ENCODE peak calls at places on chromosomes 1 and 21, in seven cellular contexts. U is AG04449, Q is AG09309, B is GM20000, Y is cardiac fibroblast, H is progenitor cell of endocrine pancreas, S is neural crest cell. Z is an unnamed sample.

GRCh38 chr1:214541693-214542092 is 9.7 kb downstream of the PTPN14 start:
- DNase-seq in H (no peak), Q (no peak), S (no peak), B (no peak), U (no peak), Y (no peak), Z (no peak)

GRCh38 chr21:29095203-29095602 is 21.8 kb upstream of the CCT8 start:
- DNase-seq in U (no peak), S (no peak), Y (no peak), B (no peak), Q (no peak), H (no peak), Z (no peak)

GRCh38 chr1:175197536-175197935 is 5.0 kb upstream of the KIAA0040 start:
- DNase-seq in U (no peak), Y (no peak), S (no peak), Q (no peak), H (no peak), B (no peak), Z (no peak)

GRCh38 chr1:3904006-3904842 is 4.2 kb upstream of the C1orf174 start:
- DNase-seq in Y (no peak), B (no peak), Q (no peak), H (no peak), U (no peak), S (no peak), Z (no peak)

GRCh38 chr1:219385786-219386427 is 212.2 kb downstream of the LYPLAL1 start:
- DNase-seq in Q (no peak), Y (peak), H (peak), B (peak), U (no peak), S (peak), Z (peak)

GRCh38 chr1:8456306-8456912 is 138.5 kb downstream of the SLC45A1 start:
- DNase-seq in B (no peak), Q (no peak), U (no peak), H (no peak), S (no peak), Y (peak), Z (peak)

GRCh38 chr21:29078884-29079765 is 5.7 kb upstream of the CCT8 start:
- DNase-seq in U (no peak), Q (no peak), Y (no peak), H (no peak), B (no peak), S (no peak), Z (no peak)

GRCh38 chr1:225917536-225917935 is 6.5 kb downstream of the PYCR2 start:
- DNase-seq in B (no peak), U (no peak), Q (no peak), H (no peak), S (no peak), Y (no peak), Z (no peak)

GRCh38 chr1:3496916-3497315 is 42.5 kb downstream of the ARHGEF16 start:
- DNase-seq in B (no peak), U (no peak), S (no peak), Q (no peak), H (no peak), Y (no peak), Z (no peak)

GRCh38 chr1:172484252-172484651 is 40.4 kb upstream of the PIGC start:
- DNase-seq in Q (no peak), Y (no peak), U (no peak), S (no peak), H (no peak), B (no peak), Z (no peak)

GRCh38 chr1:215377736-215378135 is 189.4 kb upstream of the KCTD3 start:
- DNase-seq in Y (no peak), B (no peak), U (peak), Q (no peak), H (no peak), S (no peak), Z (no peak)

GRCh38 chr21:45093064-45093532 is 18.7 kb downstream of the ADARB1 start:
- DNase-seq in H (no peak), U (no peak), B (no peak), Y (no peak), Q (no peak), S (no peak), Z (no peak)

GRCh38 chr1:75954594-75954993 is 22.4 kb upstream of the ASB17 start:
- DNase-seq in S (no peak), B (no peak), H (no peak), Q (no peak), U (no peak), Y (peak), Z (no peak)

GRCh38 chr1:113792471-113792870 is 19.8 kb downstream of the RSBN1 start:
- DNase-seq in Y (no peak), Q (no peak), B (no peak), S (no peak), U (no peak), H (no peak), Z (no peak)

GRCh38 chr21:42685036-42685435 is 31.6 kb downstream of the PDE9A start:
- DNase-seq in H (no peak), Y (no peak), S (no peak), B (no peak), Q (no peak), U (no peak), Z (no peak)

GRCh38 chr1:235415008-235415904 is 48.0 kb downstream of the TBCE start:
- DNase-seq in U (peak), Q (peak), B (peak), Y (peak), H (peak), S (peak), Z (peak)

GRCh38 chr1:99764439-99764838 is 2.0 kb downstream of the FRRS1 start:
- DNase-seq in Q (no peak), U (no peak), B (no peak), S (no peak), H (no peak), Y (no peak), Z (no peak)

GRCh38 chr1:154779563-154780189 is 90.4 kb downstream of the KCNN3 start:
- DNase-seq in H (no peak), Q (no peak), U (no peak), B (no peak), S (no peak), Y (no peak), Z (no peak)

GRCh38 chr1:221994274-221994698 is 252.4 kb upstream of the DUSP10 start:
- DNase-seq in B (peak), S (no peak), U (no peak), Y (no peak), H (no peak), Q (no peak), Z (no peak)

GRCh38 chr21:34594566-34595234 is 20.2 kb downstream of the RCAN1 start:
- DNase-seq in S (no peak), Q (no peak), U (no peak), Y (no peak), B (no peak), H (no peak), Z (no peak)

GRCh38 chr1:179968994-179969919 is 14.6 kb downstream of the CEP350 start:
- DNase-seq in Q (no peak), H (no peak), Y (peak), B (no peak), S (no peak), U (no peak), Z (no peak)

GRCh38 chr1:203478231-203478630 is 2.6 kb downstream of the PRELP start:
- DNase-seq in Y (no peak), B (no peak), Q (no peak), U (no peak), S (no peak), H (no peak), Z (no peak)

GRCh38 chr1:186188004-186188539 is 187.0 kb downstream of the TPR start:
- DNase-seq in B (no peak), Q (peak), H (no peak), U (no peak), S (no peak), Y (peak), Z (peak)

GRCh38 chr1:22831729-22832413 is 121.2 kb downstream of the EPHB2 start:
- DNase-seq in Y (peak), U (no peak), B (no peak), H (no peak), S (no peak), Q (peak), Z (peak)

DNA sequence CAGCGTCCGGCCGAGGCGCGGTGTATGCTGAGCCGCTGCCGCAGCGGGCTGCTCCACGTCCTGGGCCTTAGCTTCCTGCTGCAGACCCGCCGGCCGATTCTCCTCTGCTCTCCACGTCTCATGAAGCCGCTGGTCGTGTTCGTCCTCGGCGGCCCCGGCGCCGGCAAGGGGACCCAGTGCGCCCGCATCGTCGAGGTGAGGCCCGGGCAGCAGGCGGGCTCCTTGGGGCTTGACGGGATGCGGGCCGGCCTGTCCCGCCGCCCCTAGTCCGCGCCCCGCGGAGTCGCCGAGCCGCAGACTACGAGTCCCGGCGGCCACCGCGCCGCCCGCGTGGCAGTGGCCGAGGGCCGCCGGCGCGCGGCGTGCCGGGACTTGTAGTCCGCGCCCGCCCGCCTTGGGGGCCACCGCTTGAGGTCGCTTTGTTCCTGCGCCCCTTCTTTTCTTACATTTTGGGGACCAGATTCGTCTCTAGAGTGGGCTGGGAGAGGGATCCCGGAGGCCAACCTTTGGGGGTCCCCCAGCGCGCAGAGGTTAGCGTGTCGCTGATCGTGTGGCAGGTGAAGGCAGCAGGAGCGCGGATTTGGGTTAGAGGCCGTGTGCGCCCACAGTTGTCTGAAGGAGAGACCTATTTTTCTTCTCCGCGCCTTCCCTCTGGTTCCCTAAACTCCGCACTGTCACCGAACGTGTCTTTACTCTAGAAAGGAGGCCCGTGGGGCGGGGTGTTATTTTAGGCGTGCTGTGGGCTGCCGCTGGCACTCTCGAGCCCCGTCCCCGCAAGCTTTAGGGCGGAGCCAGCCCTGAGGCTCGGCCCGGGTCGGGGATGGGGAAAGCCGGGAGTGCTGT is 553 bp downstream of the CMPK1 start:
- DNase-seq in H (peak), Y (peak), B (peak), Q (no peak), U (no peak), S (peak), Z (peak)
- TF ChIP-seq CTCF in H (peak), Y (no peak), B (peak), Q (no peak), U (peak), S (peak), Z (peak)

GRCh38 chr1:68162761-68163160 is 69.6 kb downstream of the WLS start:
- DNase-seq in Q (no peak), H (no peak), S (no peak), U (no peak), Y (no peak), B (no peak), Z (no peak)
- TF ChIP-seq CTCF in Q (peak), H (no peak), S (no peak), U (no peak), Y (no peak), B (no peak), Z (peak)

GRCh38 chr1:20266141-20266540 is 24.5 kb upstream of the VWA5B1 start:
- DNase-seq in U (no peak), H (no peak), B (no peak), S (no peak), Y (peak), Q (no peak), Z (peak)

GRCh38 chr1:20265243-20265642 is 25.4 kb upstream of the VWA5B1 start:
- DNase-seq in S (no peak), Y (peak), B (no peak), H (no peak), U (no peak), Q (no peak), Z (peak)

GRCh38 chr1:20262810-20263534 is 27.7 kb upstream of the VWA5B1 start:
- DNase-seq in S (no peak), B (no peak), H (no peak), U (no peak), Q (no peak), Y (no peak), Z (no peak)

GRCh38 chr1:20271498-20272400 is 18.9 kb upstream of the VWA5B1 start:
- DNase-seq in S (no peak), Y (peak), B (no peak), U (no peak), Q (no peak), H (no peak), Z (no peak)

DNA sequence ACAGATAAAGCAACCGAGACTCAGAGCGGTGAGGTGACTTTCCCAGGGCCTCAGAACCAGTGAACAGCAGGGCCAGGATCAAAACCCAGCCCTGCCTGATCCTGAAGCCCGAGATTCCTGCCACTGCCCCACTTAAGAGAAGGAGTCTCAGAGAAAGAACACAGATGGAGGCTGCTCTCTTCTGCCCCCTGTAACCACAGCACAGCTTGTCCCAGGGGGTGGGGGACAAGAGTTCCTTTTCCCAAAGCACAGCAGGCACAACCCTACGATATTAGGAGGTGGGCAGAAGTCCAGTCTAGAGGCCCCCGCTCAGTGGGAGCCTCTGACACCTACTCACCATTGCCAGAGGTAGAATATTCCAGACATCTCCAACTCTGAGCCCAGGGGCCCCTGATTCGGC is 24.0 kb upstream of the VWA5B1 start:
- DNase-seq in U (no peak), Q (no peak), S (no peak), B (no peak), Y (no peak), H (no peak), Z (no peak)
- TF ChIP-seq CTCF in U (no peak), Q (no peak), S (no peak), B (no peak), Y (no peak), H (no peak), Z (no peak)

GRCh38 chr1:70718086-70718630 is 307.1 kb downstream of the CTH start:
- DNase-seq in Q (no peak), U (no peak), Y (no peak), H (no peak), B (no peak), S (no peak), Z (no peak)

GRCh38 chr1:70717211-70717610 is 306.1 kb downstream of the CTH start:
- DNase-seq in H (no peak), U (no peak), B (no peak), Q (no peak), Y (no peak), S (no peak), Z (no peak)

GRCh38 chr1:70717656-70718055 is 306.6 kb downstream of the CTH start:
- DNase-seq in U (no peak), B (no peak), S (no peak), Y (no peak), Q (no peak), H (no peak), Z (no peak)

GRCh38 chr1:70719164-70719563 is 308.1 kb downstream of the CTH start:
- DNase-seq in Y (no peak), Q (no peak), H (no peak), U (no peak), B (no peak), S (no peak), Z (no peak)

DNA sequence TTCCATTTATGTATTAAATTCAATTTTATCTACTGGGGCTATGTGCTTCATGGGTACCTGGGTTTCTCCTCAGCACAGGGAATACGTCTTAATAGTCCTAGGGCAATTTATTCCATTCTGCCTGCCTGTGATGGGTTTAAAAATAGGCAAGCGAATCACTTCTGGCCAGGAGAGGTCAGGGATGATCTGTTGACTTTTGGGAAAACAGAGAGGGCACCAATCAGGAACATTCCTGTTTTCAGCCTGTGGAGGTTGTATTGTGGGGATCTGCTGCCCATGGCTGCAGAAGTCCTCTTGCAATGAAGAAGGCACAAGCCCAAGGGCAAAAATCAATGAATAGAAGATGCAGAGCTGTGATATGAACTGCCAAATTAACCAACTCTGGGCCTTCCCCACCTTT is 303.1 kb downstream of the CTH start:
- DNase-seq in S (no peak), Y (no peak), H (no peak), B (no peak), Q (no peak), U (no peak), Z (no peak)
- TF ChIP-seq CTCF in S (no peak), Y (no peak), H (no peak), B (no peak), Q (no peak), U (no peak), Z (no peak)

DNA sequence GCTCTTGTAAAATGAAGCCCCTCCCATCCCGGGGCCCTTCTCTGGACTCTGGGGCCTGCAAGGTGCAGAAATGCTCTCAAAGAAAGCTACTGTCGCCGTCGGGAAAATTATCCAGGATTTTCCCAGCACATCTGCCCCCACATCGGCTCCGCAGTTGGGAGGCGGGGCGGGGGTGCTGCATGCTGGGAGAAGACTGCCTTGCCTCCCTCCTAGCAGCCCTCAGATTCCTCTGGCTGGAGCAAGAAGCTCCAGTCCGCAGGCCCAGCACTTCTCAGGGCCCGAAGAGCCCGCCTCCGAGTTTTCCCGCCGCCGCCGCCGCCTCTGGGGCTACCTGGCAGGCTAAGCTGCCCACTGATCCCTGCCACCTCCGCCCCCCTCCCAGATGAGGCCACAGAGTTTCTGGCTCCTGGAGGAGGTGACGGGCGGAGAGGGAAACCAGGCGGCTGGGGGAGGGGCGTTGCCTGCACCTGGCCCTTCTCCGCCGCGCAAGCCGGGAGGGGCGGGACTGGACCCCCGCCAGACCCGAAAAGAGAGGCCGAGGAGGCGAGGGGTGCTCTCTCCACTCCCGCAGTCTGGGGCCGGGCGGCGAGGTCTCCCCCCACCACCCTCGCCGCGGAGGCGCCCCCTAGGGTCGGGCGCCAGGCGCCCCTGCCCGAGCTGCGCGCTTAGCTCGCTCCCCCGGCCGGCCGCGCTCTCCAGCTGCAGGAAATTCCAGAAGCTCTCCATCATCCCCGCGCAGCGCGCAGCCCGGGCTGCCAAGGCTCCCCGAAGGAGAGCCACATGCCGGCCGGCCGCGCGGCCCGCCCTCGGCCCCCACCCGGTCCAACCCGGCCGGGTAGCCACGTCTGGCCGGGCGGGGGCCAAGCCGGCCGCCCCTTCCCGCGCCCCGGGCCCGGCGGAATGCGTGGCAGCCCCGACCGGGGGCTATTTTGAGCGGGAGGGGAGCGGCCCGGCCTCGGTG is 28.8 kb downstream of the AHDC1 start:
- DNase-seq in Y (peak), Q (no peak), S (peak), U (no peak), H (peak), B (no peak), Z (peak)
- TF ChIP-seq CTCF in Y (no peak), Q (peak), S (peak), U (peak), H (peak), B (no peak), Z (peak)

GRCh38 chr1:165941531-165941930 is 114.1 kb downstream of the UCK2 start:
- DNase-seq in Q (no peak), B (no peak), Y (no peak), H (no peak), U (no peak), S (no peak), Z (no peak)

GRCh38 chr1:165938844-165939243 is 111.4 kb downstream of the UCK2 start:
- DNase-seq in Q (no peak), U (no peak), S (no peak), Y (no peak), H (no peak), B (no peak), Z (no peak)

GRCh38 chr1:165945911-165946310 is 118.5 kb downstream of the UCK2 start:
- DNase-seq in B (no peak), Y (no peak), Q (no peak), S (no peak), U (no peak), H (no peak), Z (no peak)

GRCh38 chr1:165942062-165942461 is 114.6 kb downstream of the UCK2 start:
- DNase-seq in U (no peak), B (no peak), S (no peak), Q (no peak), H (no peak), Y (no peak), Z (no peak)

DNA sequence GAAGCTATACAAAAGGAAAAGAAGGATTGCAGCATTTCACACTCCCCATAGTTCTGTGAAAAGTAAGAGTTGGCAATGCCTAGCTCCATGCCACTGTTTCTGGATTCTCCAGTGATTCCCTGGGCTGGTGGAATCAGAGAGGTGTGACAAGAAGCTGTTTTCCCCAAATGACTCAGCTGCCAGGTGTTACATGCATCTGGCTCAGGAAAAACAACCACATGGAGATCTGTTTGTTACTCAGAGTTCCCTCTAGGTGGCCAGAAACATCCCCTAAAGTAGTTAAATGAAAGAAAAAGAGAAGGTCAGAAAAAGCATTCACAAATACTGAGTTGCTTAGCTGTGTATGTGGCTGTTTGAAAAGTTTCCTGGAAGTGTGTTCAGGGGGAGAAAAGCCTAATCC is 115.8 kb downstream of the UCK2 start:
- DNase-seq in H (no peak), Y (no peak), S (no peak), B (no peak), U (no peak), Q (no peak), Z (no peak)
- TF ChIP-seq CTCF in H (peak), Y (no peak), S (no peak), B (no peak), U (no peak), Q (no peak), Z (peak)

Z was measured in astrocyte of the cerebellum.